ENCODE peak calls at places on chromosomes 13 and 19, in nine cellular contexts. Y is cardiac fibroblast; B is brain microvascular endothelial cell; A is CD8-positive, alpha-beta T cell; G is foreskin fibroblast; C is GM10248; D is lower leg skin; U is ovary; T is lower lobe of right lung. Q is an unnamed sample.

GRCh38 chr13:113918981-113919646 is 54.8 kb downstream of the C13orf46 start:
- DNase-seq in Y (no peak), B (no peak), A (no peak), G (no peak), C (no peak), D (peak), U (no peak), T (no peak), Q (no peak)

GRCh38 chr13:48042889-48043288 is 5.4 kb downstream of the NUDT15 start:
- DNase-seq in Y (no peak), B (no peak), A (no peak), G (no peak), C (no peak), D (no peak), U (no peak), T (no peak), Q (no peak)

GRCh38 chr13:43475135-43475534 is 311.6 kb downstream of the ENOX1 start:
- DNase-seq in Y (peak), B (no peak), A (no peak), G (no peak), C (no peak), D (no peak), U (no peak), T (no peak), Q (no peak)

GRCh38 chr19:55597493-55597892 is 1.8 kb downstream of the FIZ1 start:
- DNase-seq in Y (no peak), B (no peak), A (no peak), G (no peak), C (no peak), D (no peak), U (peak), T (peak), Q (no peak)

GRCh38 chr13:98835156-98835555 is 82.7 kb upstream of the SLC15A1 start:
- DNase-seq in Y (no peak), B (no peak), A (no peak), G (no peak), C (no peak), D (no peak), U (no peak), T (no peak), Q (no peak)

GRCh38 chr13:30418886-30419459 is 3.3 kb upstream of the UBE2L5 start:
- DNase-seq in Y (no peak), B (no peak), A (no peak), G (no peak), C (no peak), D (no peak), U (no peak), T (no peak), Q (no peak)

GRCh38 chr19:31348416-31349159 is 648 bp downstream of the TSHZ3 start:
- DNase-seq in Y (peak), B (no peak), A (no peak), G (no peak), C (no peak), D (no peak), U (peak), T (peak), Q (peak)

GRCh38 chr19:769610-770009 is 18.7 kb downstream of the MISP start:
- DNase-seq in Y (no peak), B (no peak), A (no peak), G (no peak), C (no peak), D (no peak), U (no peak), T (no peak), Q (no peak)

GRCh38 chr19:6260912-6261636 is 18.7 kb downstream of the MLLT1 start:
- DNase-seq in Y (no peak), B (no peak), A (peak), G (no peak), C (peak), D (no peak), U (peak), T (no peak), Q (peak)

GRCh38 chr13:66407159-66407558 is 823.0 kb downstream of the PCDH9 start:
- DNase-seq in Y (no peak), B (no peak), A (no peak), G (no peak), C (no peak), D (no peak), U (no peak), T (no peak), Q (no peak)

DNA sequence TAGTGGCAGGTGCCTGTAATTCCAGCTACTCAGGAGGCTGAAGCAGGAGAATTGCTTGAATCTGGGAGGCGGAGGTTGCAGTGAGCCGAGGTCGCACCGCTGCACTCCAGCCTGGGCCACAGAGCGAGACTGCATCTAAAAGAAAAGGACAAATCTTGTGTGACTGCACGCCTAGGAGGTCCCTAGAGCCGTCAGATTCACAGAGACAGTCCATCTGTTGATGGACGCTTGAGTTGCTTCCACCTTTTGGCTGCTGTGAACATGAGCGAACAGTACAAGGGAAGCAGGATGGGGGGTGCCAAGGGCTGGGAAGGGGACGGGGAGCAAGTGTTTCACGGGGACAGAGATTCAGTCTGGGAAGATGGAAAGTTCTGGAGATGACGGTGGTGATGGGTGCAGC is 78.8 kb downstream of the GNG7 start:
- DNase-seq in Y (no peak), B (no peak), A (no peak), G (no peak), C (no peak), D (no peak), U (no peak), T (no peak), Q (no peak)
- TF ChIP-seq CTCF in Y (no peak), B (no peak), A (no peak), G (no peak), C (no peak), D (no peak), U (no peak), T (no peak), Q (no peak)

GRCh38 chr19:3231288-3231687 is 6.8 kb downstream of the CELF5 start:
- DNase-seq in Y (no peak), B (no peak), A (no peak), G (no peak), C (no peak), D (no peak), U (no peak), T (no peak), Q (no peak)

GRCh38 chr19:3234800-3235199 is 10.3 kb downstream of the CELF5 start:
- DNase-seq in Y (no peak), B (no peak), A (no peak), G (no peak), C (no peak), D (no peak), U (no peak), T (no peak), Q (no peak)

GRCh38 chr19:3236272-3236671 is 11.8 kb downstream of the CELF5 start:
- DNase-seq in Y (no peak), B (no peak), A (no peak), G (no peak), C (no peak), D (no peak), U (no peak), T (no peak), Q (no peak)

GRCh38 chr19:3233116-3233515 is 8.7 kb downstream of the CELF5 start:
- DNase-seq in Y (no peak), B (no peak), A (no peak), G (no peak), C (no peak), D (no peak), U (no peak), T (no peak), Q (no peak)

DNA sequence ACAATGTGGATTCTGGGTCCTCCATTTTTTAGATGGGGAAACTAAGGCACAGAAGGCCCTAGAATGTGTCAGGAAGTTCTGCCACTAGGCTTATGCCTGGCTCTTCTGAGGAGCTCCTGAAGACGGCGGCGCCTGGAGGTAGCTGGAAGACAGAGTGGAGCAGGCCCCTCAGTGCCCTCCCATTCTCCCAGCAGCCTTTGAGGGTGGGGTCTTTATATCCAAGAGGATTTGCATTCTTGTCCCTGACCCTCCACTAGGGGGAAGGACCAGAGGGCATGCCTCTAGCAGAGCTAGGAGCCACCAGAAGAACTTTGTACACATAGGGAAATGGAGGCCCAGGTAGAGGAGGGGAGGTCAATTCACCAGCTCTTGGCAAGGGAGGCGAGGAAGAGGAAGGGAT is 9.4 kb downstream of the CELF5 start:
- DNase-seq in Y (no peak), B (no peak), A (no peak), G (no peak), C (no peak), D (no peak), U (no peak), T (no peak), Q (no peak)
- TF ChIP-seq CTCF in Y (no peak), B (no peak), A (no peak), G (no peak), C (no peak), D (no peak), U (no peak), T (no peak), Q (no peak)

GRCh38 chr13:25267715-25268114 is 19.6 kb downstream of the MTMR6 start:
- DNase-seq in Y (peak), B (no peak), A (no peak), G (no peak), C (no peak), D (no peak), U (no peak), T (no peak), Q (peak)
- TF ChIP-seq CTCF in Y (peak), B (peak), A (no peak), G (peak), C (peak), D (no peak), U (no peak), T (peak), Q (peak)

GRCh38 chr19:44576843-44577565 is 36.4 kb upstream of the IGSF23 start:
- DNase-seq in Y (peak), B (peak), A (no peak), G (peak), C (no peak), D (peak), U (no peak), T (peak), Q (peak)
- TF ChIP-seq CTCF in Y (peak), B (peak), A (peak), G (peak), C (peak), D (no peak), U (no peak), T (peak), Q (peak)

DNA sequence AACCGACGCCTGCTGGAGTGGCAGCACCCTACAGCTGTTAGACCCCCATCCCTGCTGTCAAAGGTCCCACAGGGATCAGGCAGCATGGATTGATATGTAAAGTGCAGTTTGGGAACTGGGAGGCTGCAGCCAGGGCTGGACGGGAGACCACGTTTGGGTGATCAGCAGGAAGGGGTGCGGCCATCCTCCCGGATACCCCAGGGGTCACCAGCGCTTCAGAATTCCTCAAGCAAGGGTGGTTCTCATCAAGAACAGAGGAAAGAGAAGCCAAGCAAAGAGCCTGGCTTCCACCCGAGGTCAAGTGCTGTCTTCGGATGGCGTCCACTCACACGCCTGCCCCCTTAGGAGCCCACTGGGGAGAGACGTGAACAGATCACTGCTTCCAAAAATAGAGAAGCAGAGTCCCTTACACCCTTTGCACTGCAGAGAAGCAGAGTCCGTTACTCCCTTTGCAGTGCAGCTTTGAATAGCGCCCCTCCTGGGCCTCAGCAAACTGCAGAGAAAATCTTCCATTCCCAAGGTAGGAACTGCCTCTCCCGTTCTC is 35.5 kb downstream of the DHRS12 start:
- DNase-seq in Y (no peak), B (no peak), A (no peak), G (no peak), C (no peak), D (no peak), U (no peak), T (no peak), Q (no peak)
- TF ChIP-seq CTCF in Y (peak), B (peak), A (no peak), G (no peak), C (no peak), D (no peak), U (no peak), T (no peak), Q (peak)

DNA sequence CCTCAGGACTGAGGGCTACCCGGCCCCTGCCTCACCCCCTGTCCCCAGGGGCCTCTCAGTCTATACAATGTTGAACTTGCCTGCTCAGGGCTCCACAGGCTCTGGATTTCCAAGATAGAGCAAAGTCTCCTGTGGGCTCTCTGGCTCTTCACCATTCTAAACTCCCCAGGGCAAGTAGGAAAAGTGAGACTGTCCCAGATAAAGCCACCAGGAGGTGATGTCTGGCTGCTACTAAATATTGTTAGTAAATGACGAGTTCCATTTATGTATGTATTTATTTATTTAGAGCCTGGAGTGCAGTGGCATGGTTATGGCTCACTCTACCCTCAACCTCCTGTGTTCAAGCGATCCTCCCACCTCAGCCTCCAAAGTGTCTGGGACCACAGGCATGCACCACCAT is 73.6 kb upstream of the SIAH3 start:
- DNase-seq in Y (peak), B (peak), A (no peak), G (no peak), C (no peak), D (no peak), U (no peak), T (no peak), Q (peak)
- TF ChIP-seq CTCF in Y (peak), B (peak), A (no peak), G (no peak), C (peak), D (no peak), U (no peak), T (no peak), Q (peak)

DNA sequence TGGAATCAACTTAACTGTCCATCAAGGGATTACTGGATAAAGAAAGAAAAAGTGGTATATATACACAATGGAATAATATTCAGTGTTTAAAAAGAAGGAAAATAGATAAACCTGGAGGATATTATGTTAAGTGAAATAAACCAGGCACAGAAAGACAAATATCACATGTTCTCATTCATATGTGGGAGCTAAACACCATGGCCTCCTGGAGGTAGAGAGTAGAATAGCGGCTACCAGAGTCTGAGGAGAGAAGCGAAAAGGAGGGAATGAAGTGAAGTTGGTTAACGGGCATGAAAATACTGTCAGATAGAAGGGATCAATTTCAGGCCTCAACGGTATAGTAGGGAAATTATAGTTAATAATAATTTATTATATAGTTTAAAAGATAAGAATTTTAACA is 147.5 kb upstream of the OBI1 start:
- DNase-seq in Y (no peak), B (no peak), A (no peak), G (no peak), C (no peak), D (no peak), U (no peak), T (no peak), Q (peak)
- TF ChIP-seq CTCF in Y (peak), B (peak), A (peak), G (no peak), C (peak), D (no peak), U (no peak), T (peak), Q (peak)

GRCh38 chr19:15454371-15454800 is 4.6 kb upstream of the WIZ start:
- DNase-seq in Y (no peak), B (no peak), A (no peak), G (no peak), C (no peak), D (no peak), U (peak), T (no peak), Q (no peak)
- TF ChIP-seq CTCF in Y (peak), B (peak), A (no peak), G (peak), C (no peak), D (no peak), U (no peak), T (no peak), Q (no peak)

DNA sequence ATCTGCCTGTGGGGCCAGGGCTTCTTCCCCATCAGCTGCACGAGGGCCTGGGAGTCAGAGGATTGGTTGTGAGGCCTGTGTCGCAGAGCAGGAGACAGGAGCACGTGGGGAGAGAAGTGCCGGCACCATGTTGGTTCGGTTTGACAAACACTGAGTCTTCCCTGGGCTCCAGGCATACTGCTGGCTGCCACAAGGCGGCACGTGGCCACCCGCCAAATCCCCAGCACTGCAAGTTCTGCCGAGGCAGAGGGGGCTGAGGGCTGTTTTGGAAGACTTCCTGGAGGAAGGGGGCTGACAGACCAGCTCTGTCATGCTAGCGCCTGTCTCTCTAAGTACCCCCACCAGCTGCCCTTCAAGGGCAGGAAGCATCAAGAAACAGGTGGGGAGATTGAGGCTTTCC is 9.5 kb downstream of the SHANK1 start:
- DNase-seq in Y (no peak), B (no peak), A (no peak), G (no peak), C (no peak), D (no peak), U (no peak), T (no peak), Q (peak)
- TF ChIP-seq CTCF in Y (no peak), B (peak), A (no peak), G (peak), C (no peak), D (no peak), U (no peak), T (no peak), Q (peak)

GRCh38 chr13:87855553-87855952 is 184.4 kb downstream of the SLITRK5 start:
- DNase-seq in Y (no peak), B (no peak), A (no peak), G (no peak), C (no peak), D (no peak), U (no peak), T (no peak), Q (no peak)

GRCh38 chr13:87859261-87859660 is 188.1 kb downstream of the SLITRK5 start:
- DNase-seq in Y (no peak), B (no peak), A (no peak), G (no peak), C (no peak), D (no peak), U (no peak), T (no peak), Q (peak)
- TF ChIP-seq CTCF in Y (no peak), B (no peak), A (no peak), G (no peak), C (no peak), D (no peak), U (no peak), T (no peak), Q (no peak)